ENCODE peak calls at places on chromosomes 1 and 21, in ten cellular contexts. One of them, this sample, is unnamed. For H3K27me3, the result is how much of the 10 kb centered on the place peaks cover.

GRCh38 chr1:221035680-221036153 is 156.5 kb downstream of the HLX start:
- DNase-seq in uterus: no peak
- DNase-seq in K562: peak
- DNase-seq in tibial artery: no peak
- DNase-seq in CD8-positive, alpha-beta T cell: no peak
- DNase-seq in AG04450: no peak
- DNase-seq in psoas muscle: no peak
- DNase-seq in adrenal gland: no peak
- DNase-seq in brain microvascular endothelial cell: peak
- DNase-seq in fibroblast of lung: peak
- DNase-seq in this sample: no peak

GRCh38 chr1:204889681-204890373 is 19.2 kb downstream of the NFASC start:
- DNase-seq in psoas muscle: no peak
- DNase-seq in tibial artery: no peak
- DNase-seq in brain microvascular endothelial cell: no peak
- DNase-seq in AG04450: no peak
- DNase-seq in CD8-positive, alpha-beta T cell: no peak
- DNase-seq in uterus: no peak
- DNase-seq in adrenal gland: no peak
- DNase-seq in K562: no peak
- DNase-seq in fibroblast of lung: peak
- DNase-seq in this sample: no peak

GRCh38 chr1:25061596-25061995 is 131.5 kb upstream of the RUNX3 start:
- DNase-seq in fibroblast of lung: no peak
- DNase-seq in brain microvascular endothelial cell: no peak
- DNase-seq in AG04450: no peak
- DNase-seq in tibial artery: no peak
- DNase-seq in K562: no peak
- DNase-seq in CD8-positive, alpha-beta T cell: no peak
- DNase-seq in adrenal gland: no peak
- DNase-seq in uterus: no peak
- DNase-seq in psoas muscle: no peak
- DNase-seq in this sample: no peak

GRCh38 chr1:244010599-244011211 is 40.4 kb upstream of the ZBTB18 start:
- DNase-seq in brain microvascular endothelial cell: no peak
- DNase-seq in adrenal gland: no peak
- DNase-seq in psoas muscle: no peak
- DNase-seq in tibial artery: no peak
- DNase-seq in CD8-positive, alpha-beta T cell: no peak
- DNase-seq in fibroblast of lung: peak
- DNase-seq in K562: no peak
- DNase-seq in uterus: no peak
- DNase-seq in AG04450: no peak
- DNase-seq in this sample: no peak

GRCh38 chr1:246724001-246724724 is at the start of gene SCCPDH:
- DNase-seq in fibroblast of lung: peak
- DNase-seq in brain microvascular endothelial cell: peak
- DNase-seq in uterus: peak
- DNase-seq in AG04450: no peak
- DNase-seq in K562: peak
- DNase-seq in psoas muscle: peak
- DNase-seq in tibial artery: peak
- DNase-seq in CD8-positive, alpha-beta T cell: peak
- DNase-seq in adrenal gland: peak
- DNase-seq in this sample: peak

GRCh38 chr1:228810855-228811654 is 75.8 kb downstream of the RHOU start:
- DNase-seq in brain microvascular endothelial cell: no peak
- DNase-seq in AG04450: no peak
- DNase-seq in K562: no peak
- DNase-seq in CD8-positive, alpha-beta T cell: no peak
- DNase-seq in fibroblast of lung: no peak
- DNase-seq in tibial artery: no peak
- DNase-seq in uterus: peak
- DNase-seq in psoas muscle: no peak
- DNase-seq in adrenal gland: no peak
- DNase-seq in this sample: no peak

GRCh38 chr1:172185206-172185605 is 235.3 kb upstream of the C1orf105 start:
- DNase-seq in CD8-positive, alpha-beta T cell: no peak
- DNase-seq in psoas muscle: no peak
- DNase-seq in adrenal gland: no peak
- DNase-seq in AG04450: no peak
- DNase-seq in uterus: no peak
- DNase-seq in K562: no peak
- DNase-seq in brain microvascular endothelial cell: no peak
- DNase-seq in tibial artery: no peak
- DNase-seq in fibroblast of lung: peak
- DNase-seq in this sample: no peak

GRCh38 chr1:150873521-150873920 is 2.9 kb downstream of the ARNT start:
- DNase-seq in uterus: no peak
- DNase-seq in psoas muscle: no peak
- DNase-seq in CD8-positive, alpha-beta T cell: no peak
- DNase-seq in fibroblast of lung: no peak
- DNase-seq in K562: no peak
- DNase-seq in tibial artery: no peak
- DNase-seq in brain microvascular endothelial cell: no peak
- DNase-seq in AG04450: no peak
- DNase-seq in adrenal gland: no peak
- DNase-seq in this sample: no peak

GRCh38 chr1:209926045-209926444 is 12.0 kb upstream of the SYT14 start:
- DNase-seq in brain microvascular endothelial cell: peak
- DNase-seq in K562: no peak
- DNase-seq in CD8-positive, alpha-beta T cell: no peak
- DNase-seq in AG04450: peak
- DNase-seq in adrenal gland: peak
- DNase-seq in fibroblast of lung: peak
- DNase-seq in psoas muscle: no peak
- DNase-seq in tibial artery: no peak
- DNase-seq in uterus: no peak
- DNase-seq in this sample: no peak

GRCh38 chr21:34935868-34936267 is 113.2 kb downstream of the RUNX1 start:
- DNase-seq in K562: no peak
- DNase-seq in uterus: no peak
- DNase-seq in CD8-positive, alpha-beta T cell: peak
- DNase-seq in psoas muscle: no peak
- DNase-seq in fibroblast of lung: peak
- DNase-seq in tibial artery: no peak
- DNase-seq in brain microvascular endothelial cell: no peak
- DNase-seq in AG04450: no peak
- DNase-seq in adrenal gland: no peak
- DNase-seq in this sample: no peak

GRCh38 chr1:54110991-54111390 is 41.8 kb downstream of the CDCP2 start:
- DNase-seq in brain microvascular endothelial cell: no peak
- DNase-seq in AG04450: no peak
- DNase-seq in CD8-positive, alpha-beta T cell: no peak
- DNase-seq in K562: no peak
- DNase-seq in uterus: no peak
- DNase-seq in fibroblast of lung: no peak
- DNase-seq in psoas muscle: no peak
- DNase-seq in tibial artery: no peak
- DNase-seq in adrenal gland: no peak
- DNase-seq in this sample: no peak

GRCh38 chr1:65063025-65063424 is 85.0 kb upstream of the AK4 start:
- DNase-seq in brain microvascular endothelial cell: no peak
- DNase-seq in K562: no peak
- DNase-seq in adrenal gland: no peak
- DNase-seq in CD8-positive, alpha-beta T cell: no peak
- DNase-seq in uterus: no peak
- DNase-seq in psoas muscle: no peak
- DNase-seq in AG04450: no peak
- DNase-seq in fibroblast of lung: no peak
- DNase-seq in tibial artery: no peak
- DNase-seq in this sample: no peak

GRCh38 chr1:88961081-88961480 is 31.3 kb downstream of the KYAT3 start:
- DNase-seq in fibroblast of lung: no peak
- DNase-seq in brain microvascular endothelial cell: no peak
- DNase-seq in K562: no peak
- DNase-seq in CD8-positive, alpha-beta T cell: no peak
- DNase-seq in AG04450: no peak
- DNase-seq in psoas muscle: no peak
- DNase-seq in uterus: no peak
- DNase-seq in tibial artery: no peak
- DNase-seq in adrenal gland: no peak
- DNase-seq in this sample: no peak

GRCh38 chr1:37764888-37765441 is at the start of gene EPHA10:
- DNase-seq in K562: no peak
- DNase-seq in fibroblast of lung: no peak
- DNase-seq in CD8-positive, alpha-beta T cell: no peak
- DNase-seq in psoas muscle: no peak
- DNase-seq in uterus: no peak
- DNase-seq in adrenal gland: no peak
- DNase-seq in brain microvascular endothelial cell: no peak
- DNase-seq in tibial artery: no peak
- DNase-seq in AG04450: no peak
- DNase-seq in this sample: no peak

GRCh38 chr1:206002833-206003532 is at the start of gene RAB7B:
- DNase-seq in tibial artery: peak
- DNase-seq in AG04450: peak
- DNase-seq in CD8-positive, alpha-beta T cell: no peak
- DNase-seq in fibroblast of lung: peak
- DNase-seq in psoas muscle: peak
- DNase-seq in uterus: peak
- DNase-seq in brain microvascular endothelial cell: peak
- DNase-seq in adrenal gland: peak
- DNase-seq in K562: no peak
- DNase-seq in this sample: no peak

GRCh38 chr1:206005234-206005633 is 2.0 kb upstream of the RAB7B start:
- DNase-seq in tibial artery: no peak
- DNase-seq in K562: no peak
- DNase-seq in CD8-positive, alpha-beta T cell: no peak
- DNase-seq in fibroblast of lung: no peak
- DNase-seq in adrenal gland: no peak
- DNase-seq in AG04450: no peak
- DNase-seq in psoas muscle: no peak
- DNase-seq in uterus: no peak
- DNase-seq in brain microvascular endothelial cell: no peak
- DNase-seq in this sample: no peak

GRCh38 chr1:206005761-206006160 is 2.6 kb upstream of the RAB7B start:
- DNase-seq in uterus: no peak
- DNase-seq in adrenal gland: peak
- DNase-seq in tibial artery: no peak
- DNase-seq in CD8-positive, alpha-beta T cell: no peak
- DNase-seq in psoas muscle: no peak
- DNase-seq in K562: no peak
- DNase-seq in AG04450: no peak
- DNase-seq in fibroblast of lung: no peak
- DNase-seq in brain microvascular endothelial cell: no peak
- DNase-seq in this sample: no peak

GRCh38 chr1:206004269-206004800 is 1.1 kb upstream of the RAB7B start:
- DNase-seq in fibroblast of lung: peak
- DNase-seq in AG04450: no peak
- DNase-seq in uterus: no peak
- DNase-seq in CD8-positive, alpha-beta T cell: no peak
- DNase-seq in K562: no peak
- DNase-seq in brain microvascular endothelial cell: no peak
- DNase-seq in tibial artery: no peak
- DNase-seq in adrenal gland: no peak
- DNase-seq in psoas muscle: no peak
- DNase-seq in this sample: no peak

DNA sequence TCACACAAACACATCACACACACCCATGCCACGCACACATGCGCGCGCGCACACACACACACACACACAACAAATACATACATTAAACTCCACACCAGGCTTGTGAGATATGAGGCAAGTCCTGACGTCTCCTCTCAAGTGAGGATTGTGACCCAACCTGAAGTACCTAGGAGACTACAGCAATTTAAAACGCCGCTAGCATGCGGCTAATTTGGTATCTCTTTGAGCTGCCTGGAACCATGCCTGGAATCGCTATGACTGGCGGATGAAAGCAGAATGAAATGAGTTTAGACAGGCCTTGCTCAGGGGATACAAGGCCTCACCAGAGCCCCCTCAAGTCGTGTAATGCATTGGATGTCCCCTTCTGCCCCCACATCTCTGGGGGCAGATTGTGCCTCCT is 1.6 kb upstream of the RAB7B start:
- DNase-seq in uterus: no peak
- DNase-seq in psoas muscle: no peak
- DNase-seq in AG04450: no peak
- DNase-seq in K562: no peak
- DNase-seq in adrenal gland: no peak
- DNase-seq in CD8-positive, alpha-beta T cell: no peak
- DNase-seq in brain microvascular endothelial cell: no peak
- DNase-seq in fibroblast of lung: peak
- DNase-seq in tibial artery: no peak
- DNase-seq in this sample: no peak
- H3K27me3 ChIP-seq in uterus: under half
- H3K27me3 ChIP-seq in psoas muscle: under half
- H3K27me3 ChIP-seq in AG04450: under half
- H3K27me3 ChIP-seq in K562: under half
- H3K27me3 ChIP-seq in adrenal gland: under half
- H3K27me3 ChIP-seq in CD8-positive, alpha-beta T cell: under half
- H3K27me3 ChIP-seq in brain microvascular endothelial cell: under half
- H3K27me3 ChIP-seq in fibroblast of lung: under half
- H3K27me3 ChIP-seq in tibial artery: under half
- H3K27me3 ChIP-seq in this sample: under half

GRCh38 chr21:42219606-42220137 is 732 bp downstream of the ABCG1 start:
- DNase-seq in AG04450: no peak
- DNase-seq in fibroblast of lung: peak
- DNase-seq in psoas muscle: peak
- DNase-seq in uterus: no peak
- DNase-seq in tibial artery: no peak
- DNase-seq in CD8-positive, alpha-beta T cell: peak
- DNase-seq in adrenal gland: peak
- DNase-seq in K562: no peak
- DNase-seq in brain microvascular endothelial cell: no peak
- DNase-seq in this sample: no peak
- H3K27me3 ChIP-seq in AG04450: under half
- H3K27me3 ChIP-seq in fibroblast of lung: under half
- H3K27me3 ChIP-seq in psoas muscle: under half
- H3K27me3 ChIP-seq in uterus: under half
- H3K27me3 ChIP-seq in tibial artery: under half
- H3K27me3 ChIP-seq in CD8-positive, alpha-beta T cell: under half
- H3K27me3 ChIP-seq in adrenal gland: under half
- H3K27me3 ChIP-seq in K562: under half
- H3K27me3 ChIP-seq in brain microvascular endothelial cell: under half
- H3K27me3 ChIP-seq in this sample: under half

DNA sequence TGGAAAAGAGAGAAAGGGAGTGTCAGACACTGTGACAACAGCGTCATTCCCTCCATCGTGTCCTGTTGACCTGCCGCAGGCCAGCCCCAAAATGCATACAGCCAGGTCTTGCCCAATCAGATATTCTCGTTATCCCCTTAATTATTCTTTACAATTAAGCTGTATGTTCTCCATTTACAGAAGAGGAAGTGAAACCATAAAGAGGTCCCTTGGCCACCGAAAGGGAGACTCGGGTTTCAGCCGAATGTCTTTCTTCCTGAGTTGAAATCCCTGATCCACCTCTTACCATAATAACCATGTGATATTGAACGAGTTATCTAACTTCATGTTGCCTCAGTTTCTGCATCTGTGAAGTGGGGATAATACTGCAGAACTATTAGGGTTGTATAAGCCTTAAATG is 70.5 kb downstream of the IGSF21 start:
- DNase-seq in tibial artery: no peak
- DNase-seq in psoas muscle: no peak
- DNase-seq in adrenal gland: no peak
- DNase-seq in fibroblast of lung: no peak
- DNase-seq in brain microvascular endothelial cell: no peak
- DNase-seq in CD8-positive, alpha-beta T cell: no peak
- DNase-seq in K562: no peak
- DNase-seq in uterus: no peak
- DNase-seq in AG04450: no peak
- DNase-seq in this sample: no peak
- H3K27me3 ChIP-seq in tibial artery: under half
- H3K27me3 ChIP-seq in psoas muscle: half or more
- H3K27me3 ChIP-seq in adrenal gland: under half
- H3K27me3 ChIP-seq in fibroblast of lung: under half
- H3K27me3 ChIP-seq in brain microvascular endothelial cell: under half
- H3K27me3 ChIP-seq in CD8-positive, alpha-beta T cell: under half
- H3K27me3 ChIP-seq in K562: under half
- H3K27me3 ChIP-seq in uterus: under half
- H3K27me3 ChIP-seq in AG04450: under half
- H3K27me3 ChIP-seq in this sample: under half

GRCh38 chr1:33616780-33617179 is 144.3 kb downstream of the ZSCAN20 start:
- DNase-seq in CD8-positive, alpha-beta T cell: no peak
- DNase-seq in uterus: no peak
- DNase-seq in adrenal gland: no peak
- DNase-seq in K562: peak
- DNase-seq in fibroblast of lung: no peak
- DNase-seq in psoas muscle: no peak
- DNase-seq in brain microvascular endothelial cell: no peak
- DNase-seq in tibial artery: no peak
- DNase-seq in AG04450: no peak
- DNase-seq in this sample: peak
- H3K27me3 ChIP-seq in CD8-positive, alpha-beta T cell: under half
- H3K27me3 ChIP-seq in uterus: under half
- H3K27me3 ChIP-seq in adrenal gland: under half
- H3K27me3 ChIP-seq in K562: under half
- H3K27me3 ChIP-seq in fibroblast of lung: under half
- H3K27me3 ChIP-seq in psoas muscle: under half
- H3K27me3 ChIP-seq in brain microvascular endothelial cell: under half
- H3K27me3 ChIP-seq in tibial artery: under half
- H3K27me3 ChIP-seq in AG04450: under half
- H3K27me3 ChIP-seq in this sample: under half